ENCODE peak calls at places on chromosomes 2 and 18, in seven cellular contexts. One of them, this sample, is unnamed.
A peak's percentile ranks its signal among the peaks of the same experiment; 100 is the strongest.

GRCh38 chr2:96091141-96091710 is 25.1 kb downstream of the ADRA2B start:
- DNase-seq in IMR-90: no peak
- DNase-seq in CD4-positive, alpha-beta T cell: no peak
- DNase-seq in lung: no peak
- DNase-seq in lower lobe of right lung: peak; percentile 17
- DNase-seq in dorsolateral prefrontal cortex: peak; percentile 6
- DNase-seq in tibial artery: no peak
- DNase-seq in this sample: no peak

GRCh38 chr2:236657801-236658200 is 88.2 kb downstream of the ACKR3 start:
- DNase-seq in IMR-90: no peak
- DNase-seq in CD4-positive, alpha-beta T cell: no peak
- DNase-seq in tibial artery: no peak
- DNase-seq in dorsolateral prefrontal cortex: no peak
- DNase-seq in lung: peak; percentile 18
- DNase-seq in lower lobe of right lung: no peak
- DNase-seq in this sample: no peak

GRCh38 chr2:11073791-11074190 is 81.5 kb upstream of the SLC66A3 start:
- DNase-seq in tibial artery: no peak
- DNase-seq in CD4-positive, alpha-beta T cell: no peak
- DNase-seq in dorsolateral prefrontal cortex: no peak
- DNase-seq in lower lobe of right lung: no peak
- DNase-seq in lung: no peak
- DNase-seq in IMR-90: peak; percentile 74
- DNase-seq in this sample: no peak

GRCh38 chr18:8153887-8154583 is 455.2 kb upstream of the RAB12 start:
- DNase-seq in dorsolateral prefrontal cortex: no peak
- DNase-seq in CD4-positive, alpha-beta T cell: no peak
- DNase-seq in IMR-90: peak; percentile 85
- DNase-seq in lung: no peak
- DNase-seq in lower lobe of right lung: no peak
- DNase-seq in tibial artery: no peak
- DNase-seq in this sample: no peak

GRCh38 chr2:8344725-8345124 is 337.1 kb upstream of the ID2 start:
- DNase-seq in lower lobe of right lung: no peak
- DNase-seq in dorsolateral prefrontal cortex: no peak
- DNase-seq in lung: no peak
- DNase-seq in IMR-90: no peak
- DNase-seq in tibial artery: no peak
- DNase-seq in CD4-positive, alpha-beta T cell: no peak
- DNase-seq in this sample: no peak

GRCh38 chr18:12376034-12376717 is 851 bp downstream of the AFG3L2 start:
- DNase-seq in dorsolateral prefrontal cortex: no peak
- DNase-seq in IMR-90: no peak
- DNase-seq in lung: no peak
- DNase-seq in tibial artery: no peak
- DNase-seq in CD4-positive, alpha-beta T cell: no peak
- DNase-seq in lower lobe of right lung: peak; percentile 53
- DNase-seq in this sample: peak; percentile 36

GRCh38 chr2:43025709-43026290 is 200.6 kb downstream of the ZFP36L2 start:
- DNase-seq in IMR-90: no peak
- DNase-seq in lower lobe of right lung: no peak
- DNase-seq in lung: no peak
- DNase-seq in CD4-positive, alpha-beta T cell: no peak
- DNase-seq in tibial artery: no peak
- DNase-seq in dorsolateral prefrontal cortex: no peak
- DNase-seq in this sample: no peak

GRCh38 chr2:167981945-167982344 is 265.4 kb downstream of the STK39 start:
- DNase-seq in tibial artery: no peak
- DNase-seq in lung: no peak
- DNase-seq in dorsolateral prefrontal cortex: no peak
- DNase-seq in IMR-90: no peak
- DNase-seq in CD4-positive, alpha-beta T cell: no peak
- DNase-seq in lower lobe of right lung: no peak
- DNase-seq in this sample: no peak

GRCh38 chr2:12890071-12890470 is 173.3 kb downstream of the TRIB2 start:
- DNase-seq in tibial artery: no peak
- DNase-seq in CD4-positive, alpha-beta T cell: no peak
- DNase-seq in IMR-90: no peak
- DNase-seq in dorsolateral prefrontal cortex: no peak
- DNase-seq in lung: no peak
- DNase-seq in lower lobe of right lung: no peak
- DNase-seq in this sample: no peak

GRCh38 chr2:9830685-9831410 is 12.4 kb upstream of the TAF1B start:
- DNase-seq in dorsolateral prefrontal cortex: no peak
- DNase-seq in lower lobe of right lung: peak; percentile 48
- DNase-seq in IMR-90: no peak
- DNase-seq in CD4-positive, alpha-beta T cell: no peak
- DNase-seq in tibial artery: no peak
- DNase-seq in lung: no peak
- DNase-seq in this sample: no peak

GRCh38 chr2:222423632-222424280 is 587 bp upstream of the SGPP2 start:
- DNase-seq in CD4-positive, alpha-beta T cell: peak; percentile 6
- DNase-seq in tibial artery: no peak
- DNase-seq in lower lobe of right lung: peak; percentile 62
- DNase-seq in lung: peak; percentile 74
- DNase-seq in dorsolateral prefrontal cortex: no peak
- DNase-seq in IMR-90: no peak
- DNase-seq in this sample: peak; percentile 45

GRCh38 chr2:46193356-46193755 is 103.9 kb upstream of the EPAS1 start:
- DNase-seq in IMR-90: no peak
- DNase-seq in tibial artery: no peak
- DNase-seq in dorsolateral prefrontal cortex: no peak
- DNase-seq in CD4-positive, alpha-beta T cell: no peak
- DNase-seq in lower lobe of right lung: no peak
- DNase-seq in lung: no peak
- DNase-seq in this sample: no peak

GRCh38 chr2:229920011-229920781 is 1.6 kb downstream of the TRIP12 start:
- DNase-seq in tibial artery: no peak
- DNase-seq in IMR-90: no peak
- DNase-seq in CD4-positive, alpha-beta T cell: peak; percentile 23
- DNase-seq in dorsolateral prefrontal cortex: no peak
- DNase-seq in lower lobe of right lung: no peak
- DNase-seq in lung: no peak
- DNase-seq in this sample: no peak

GRCh38 chr2:65198737-65199136 is 28.9 kb upstream of the ACTR2 start:
- DNase-seq in lung: no peak
- DNase-seq in CD4-positive, alpha-beta T cell: no peak
- DNase-seq in IMR-90: peak; percentile 35
- DNase-seq in lower lobe of right lung: no peak
- DNase-seq in tibial artery: no peak
- DNase-seq in dorsolateral prefrontal cortex: peak; percentile 64
- DNase-seq in this sample: no peak

GRCh38 chr18:36179562-36180334 is 7.5 kb upstream of the MOCOS start:
- DNase-seq in CD4-positive, alpha-beta T cell: no peak
- DNase-seq in lung: peak; percentile 61
- DNase-seq in tibial artery: peak; percentile 81
- DNase-seq in dorsolateral prefrontal cortex: peak; percentile 38
- DNase-seq in IMR-90: peak; percentile 96
- DNase-seq in lower lobe of right lung: peak; percentile 77
- DNase-seq in this sample: no peak

GRCh38 chr2:222904557-222905258 is 43.9 kb downstream of the ACSL3 start:
- DNase-seq in lower lobe of right lung: no peak
- DNase-seq in tibial artery: no peak
- DNase-seq in lung: no peak
- DNase-seq in IMR-90: peak; percentile 97
- DNase-seq in CD4-positive, alpha-beta T cell: no peak
- DNase-seq in dorsolateral prefrontal cortex: no peak
- DNase-seq in this sample: no peak

GRCh38 chr18:6960124-6960523 is 157.5 kb downstream of the LAMA1 start:
- DNase-seq in tibial artery: no peak
- DNase-seq in lung: no peak
- DNase-seq in CD4-positive, alpha-beta T cell: no peak
- DNase-seq in IMR-90: no peak
- DNase-seq in lower lobe of right lung: no peak
- DNase-seq in dorsolateral prefrontal cortex: no peak
- DNase-seq in this sample: no peak

GRCh38 chr2:69945900-69946299 is 15.5 kb downstream of the ASPRV1 start:
- DNase-seq in IMR-90: no peak
- DNase-seq in tibial artery: no peak
- DNase-seq in lower lobe of right lung: no peak
- DNase-seq in lung: no peak
- DNase-seq in dorsolateral prefrontal cortex: no peak
- DNase-seq in CD4-positive, alpha-beta T cell: no peak
- DNase-seq in this sample: no peak

GRCh38 chr2:171688129-171688465 is 828 bp downstream of the DYNC1I2 start:
- DNase-seq in dorsolateral prefrontal cortex: no peak
- DNase-seq in lung: no peak
- DNase-seq in lower lobe of right lung: no peak
- DNase-seq in IMR-90: peak; percentile 37
- DNase-seq in tibial artery: no peak
- DNase-seq in CD4-positive, alpha-beta T cell: no peak
- DNase-seq in this sample: no peak

GRCh38 chr2:127664065-127664894 is 11.1 kb downstream of the LIMS2 start:
- DNase-seq in IMR-90: no peak
- DNase-seq in dorsolateral prefrontal cortex: no peak
- DNase-seq in tibial artery: peak; percentile 21
- DNase-seq in CD4-positive, alpha-beta T cell: no peak
- DNase-seq in lower lobe of right lung: peak; percentile 59
- DNase-seq in lung: no peak
- DNase-seq in this sample: no peak

GRCh38 chr18:42048150-42048549 is 93.1 kb downstream of the PIK3C3 start:
- DNase-seq in CD4-positive, alpha-beta T cell: no peak
- DNase-seq in IMR-90: peak; percentile 93
- DNase-seq in dorsolateral prefrontal cortex: no peak
- DNase-seq in lower lobe of right lung: no peak
- DNase-seq in lung: no peak
- DNase-seq in tibial artery: no peak
- DNase-seq in this sample: no peak

DNA sequence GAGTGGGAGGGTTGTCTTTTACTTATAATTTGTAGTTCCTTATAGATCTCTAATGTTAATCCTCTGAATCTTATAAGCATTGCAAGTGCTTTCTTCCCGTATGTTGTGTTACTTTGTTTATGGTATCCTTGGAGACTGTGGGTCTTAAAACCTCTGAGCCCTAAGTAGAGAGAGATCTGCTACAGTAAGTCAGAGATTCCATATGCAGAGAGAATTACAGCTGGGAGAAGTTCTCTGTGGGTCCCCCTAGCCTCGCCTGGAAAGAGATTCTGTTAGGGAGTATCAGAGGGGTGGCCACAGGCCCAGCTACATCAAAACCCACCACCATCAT is 93.9 kb downstream of the RTN4 start:
- DNase-seq in dorsolateral prefrontal cortex: no peak
- DNase-seq in tibial artery: no peak
- DNase-seq in lung: no peak
- DNase-seq in CD4-positive, alpha-beta T cell: no peak
- DNase-seq in IMR-90: peak; percentile 52
- DNase-seq in lower lobe of right lung: no peak
- DNase-seq in this sample: no peak
- H3K27ac ChIP-seq in dorsolateral prefrontal cortex: no peak overlapping the region
- H3K27ac ChIP-seq in tibial artery: no peak overlapping the region
- H3K27ac ChIP-seq in lung: no peak overlapping the region
- H3K27ac ChIP-seq in CD4-positive, alpha-beta T cell: no peak overlapping the region
- H3K27ac ChIP-seq in IMR-90: no peak overlapping the region
- H3K27ac ChIP-seq in lower lobe of right lung: no peak overlapping the region
- H3K27ac ChIP-seq in this sample: no peak overlapping the region

GRCh38 chr18:24791736-24792135 is 331.3 kb downstream of the HRH4 start:
- DNase-seq in CD4-positive, alpha-beta T cell: no peak
- DNase-seq in dorsolateral prefrontal cortex: no peak
- DNase-seq in IMR-90: no peak
- DNase-seq in lower lobe of right lung: no peak
- DNase-seq in tibial artery: no peak
- DNase-seq in lung: no peak
- DNase-seq in this sample: no peak

GRCh38 chr18:24793742-24794141 is 333.3 kb downstream of the HRH4 start:
- DNase-seq in lung: no peak
- DNase-seq in IMR-90: peak; percentile 10
- DNase-seq in tibial artery: no peak
- DNase-seq in dorsolateral prefrontal cortex: no peak
- DNase-seq in CD4-positive, alpha-beta T cell: no peak
- DNase-seq in lower lobe of right lung: no peak
- DNase-seq in this sample: no peak

GRCh38 chr18:24790347-24790746 is 329.9 kb downstream of the HRH4 start:
- DNase-seq in dorsolateral prefrontal cortex: no peak
- DNase-seq in tibial artery: no peak
- DNase-seq in lung: no peak
- DNase-seq in lower lobe of right lung: no peak
- DNase-seq in CD4-positive, alpha-beta T cell: no peak
- DNase-seq in IMR-90: no peak
- DNase-seq in this sample: no peak

GRCh38 chr18:24795129-24795528 is 334.7 kb downstream of the HRH4 start:
- DNase-seq in IMR-90: no peak
- DNase-seq in lung: no peak
- DNase-seq in CD4-positive, alpha-beta T cell: no peak
- DNase-seq in lower lobe of right lung: no peak
- DNase-seq in tibial artery: no peak
- DNase-seq in dorsolateral prefrontal cortex: no peak
- DNase-seq in this sample: no peak

GRCh38 chr18:24792164-24792563 is 331.7 kb downstream of the HRH4 start:
- DNase-seq in dorsolateral prefrontal cortex: no peak
- DNase-seq in CD4-positive, alpha-beta T cell: no peak
- DNase-seq in IMR-90: peak; percentile 48
- DNase-seq in lower lobe of right lung: no peak
- DNase-seq in lung: no peak
- DNase-seq in tibial artery: no peak
- DNase-seq in this sample: no peak
- H3K27ac ChIP-seq in dorsolateral prefrontal cortex: no peak overlapping the region
- H3K27ac ChIP-seq in CD4-positive, alpha-beta T cell: no peak overlapping the region
- H3K27ac ChIP-seq in IMR-90: peak overlapping the region; percentile 4
- H3K27ac ChIP-seq in lower lobe of right lung: no peak overlapping the region
- H3K27ac ChIP-seq in lung: no peak overlapping the region
- H3K27ac ChIP-seq in tibial artery: no peak overlapping the region
- H3K27ac ChIP-seq in this sample: no peak overlapping the region

DNA sequence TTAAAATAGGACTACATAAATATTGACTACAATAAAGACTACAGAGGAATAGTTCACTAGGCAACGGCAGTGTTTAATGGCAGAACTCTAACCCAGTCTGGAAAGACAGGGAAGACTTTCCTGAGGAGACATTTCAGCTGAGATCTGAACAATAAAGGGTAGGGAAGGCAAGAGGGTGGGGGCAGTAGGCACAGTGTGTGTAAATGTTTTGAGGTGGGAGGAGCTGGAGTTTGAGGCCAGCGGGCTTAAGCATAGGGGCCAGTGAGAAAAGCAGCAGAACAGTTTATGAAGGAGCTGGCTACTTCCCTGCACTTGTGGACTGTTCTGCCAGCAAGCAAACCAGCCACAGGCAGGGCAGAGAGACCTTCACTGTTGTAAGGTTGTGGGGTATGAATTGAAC is 76.6 kb upstream of the UGP2 start:
- DNase-seq in tibial artery: no peak
- DNase-seq in CD4-positive, alpha-beta T cell: no peak
- DNase-seq in lung: no peak
- DNase-seq in lower lobe of right lung: no peak
- DNase-seq in dorsolateral prefrontal cortex: no peak
- DNase-seq in IMR-90: no peak
- DNase-seq in this sample: no peak
- H3K27ac ChIP-seq in tibial artery: peak overlapping the region; percentile 53
- H3K27ac ChIP-seq in CD4-positive, alpha-beta T cell: no peak overlapping the region
- H3K27ac ChIP-seq in lung: no peak overlapping the region
- H3K27ac ChIP-seq in lower lobe of right lung: no peak overlapping the region
- H3K27ac ChIP-seq in dorsolateral prefrontal cortex: no peak overlapping the region
- H3K27ac ChIP-seq in IMR-90: no peak overlapping the region
- H3K27ac ChIP-seq in this sample: no peak overlapping the region

DNA sequence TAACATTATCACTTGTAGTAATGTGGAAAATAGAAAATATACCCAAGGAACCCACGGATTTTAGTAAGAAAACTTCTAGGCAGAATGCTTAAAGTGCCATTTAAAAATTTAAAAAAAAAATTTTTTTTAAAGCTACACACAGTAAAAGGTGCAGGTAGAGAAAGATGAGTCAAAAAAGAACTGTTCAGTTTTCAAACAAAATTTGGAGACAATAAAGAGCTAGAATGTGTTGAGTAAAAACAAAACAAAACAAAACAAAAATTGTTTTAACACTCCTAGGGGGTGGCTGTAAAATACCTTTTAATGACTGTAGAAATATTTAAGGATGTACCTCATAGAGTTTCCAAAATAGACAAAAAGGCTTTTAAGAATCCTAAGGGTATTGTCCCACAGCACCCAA is 212.0 kb downstream of the TGIF1 start:
- DNase-seq in CD4-positive, alpha-beta T cell: no peak
- DNase-seq in dorsolateral prefrontal cortex: no peak
- DNase-seq in tibial artery: no peak
- DNase-seq in lower lobe of right lung: no peak
- DNase-seq in lung: no peak
- DNase-seq in IMR-90: no peak
- DNase-seq in this sample: no peak
- H3K27ac ChIP-seq in CD4-positive, alpha-beta T cell: no peak overlapping the region
- H3K27ac ChIP-seq in dorsolateral prefrontal cortex: no peak overlapping the region
- H3K27ac ChIP-seq in tibial artery: no peak overlapping the region
- H3K27ac ChIP-seq in lower lobe of right lung: peak overlapping the region; percentile 47
- H3K27ac ChIP-seq in lung: no peak overlapping the region
- H3K27ac ChIP-seq in IMR-90: no peak overlapping the region
- H3K27ac ChIP-seq in this sample: no peak overlapping the region

This sample was measured in MM.1S.